ENCODE peak calls at places on chromosome 22, in five cellular contexts. One of them, this sample, is unnamed.

GRCh38 chr22:17159504-17159951 is 451 bp upstream of the HDHD5 start:
- DNase-seq in neuronal stem cell: no peak
- DNase-seq in prostate gland: peak; percentile 47
- DNase-seq in Peyer's patch: peak; percentile 85
- DNase-seq in tibial nerve: no peak
- DNase-seq in this sample: no peak

GRCh38 chr22:37001826-37002225 is 17.4 kb downstream of the TST start:
- DNase-seq in prostate gland: no peak
- DNase-seq in neuronal stem cell: no peak
- DNase-seq in tibial nerve: no peak
- DNase-seq in Peyer's patch: no peak
- DNase-seq in this sample: no peak

GRCh38 chr22:28123989-28124766 is 205.1 kb upstream of the PITPNB start:
- DNase-seq in neuronal stem cell: no peak
- DNase-seq in tibial nerve: no peak
- DNase-seq in prostate gland: no peak
- DNase-seq in Peyer's patch: no peak
- DNase-seq in this sample: no peak

GRCh38 chr22:38109391-38110000 is 988 bp downstream of the BAIAP2L2 start:
- DNase-seq in neuronal stem cell: no peak
- DNase-seq in tibial nerve: no peak
- DNase-seq in Peyer's patch: peak; percentile 65
- DNase-seq in prostate gland: no peak
- DNase-seq in this sample: peak; percentile 35

GRCh38 chr22:50206599-50206998 is 5.8 kb downstream of the SELENOO start:
- DNase-seq in tibial nerve: no peak
- DNase-seq in prostate gland: no peak
- DNase-seq in Peyer's patch: no peak
- DNase-seq in neuronal stem cell: no peak
- DNase-seq in this sample: no peak

GRCh38 chr22:42303304-42304020 is 33.0 kb upstream of the TCF20 start:
- DNase-seq in prostate gland: no peak
- DNase-seq in neuronal stem cell: no peak
- DNase-seq in Peyer's patch: peak; percentile 68
- DNase-seq in tibial nerve: no peak
- DNase-seq in this sample: no peak

GRCh38 chr22:37279469-37279868 is 2.8 kb upstream of the CYTH4 start:
- DNase-seq in Peyer's patch: no peak
- DNase-seq in tibial nerve: no peak
- DNase-seq in prostate gland: no peak
- DNase-seq in neuronal stem cell: no peak
- DNase-seq in this sample: no peak

GRCh38 chr22:21025266-21025665 is 7.1 kb downstream of the SLC7A4 start:
- DNase-seq in prostate gland: no peak
- DNase-seq in neuronal stem cell: no peak
- DNase-seq in Peyer's patch: peak; percentile 70
- DNase-seq in tibial nerve: no peak
- DNase-seq in this sample: no peak

GRCh38 chr22:22085702-22086500 is 103.3 kb upstream of the TOP3B start:
- DNase-seq in neuronal stem cell: no peak
- DNase-seq in prostate gland: no peak
- DNase-seq in tibial nerve: no peak
- DNase-seq in Peyer's patch: no peak
- DNase-seq in this sample: no peak

GRCh38 chr22:33542153-33542552 is 378.1 kb downstream of the LARGE1 start:
- DNase-seq in prostate gland: no peak
- DNase-seq in neuronal stem cell: no peak
- DNase-seq in tibial nerve: no peak
- DNase-seq in Peyer's patch: no peak
- DNase-seq in this sample: no peak

DNA sequence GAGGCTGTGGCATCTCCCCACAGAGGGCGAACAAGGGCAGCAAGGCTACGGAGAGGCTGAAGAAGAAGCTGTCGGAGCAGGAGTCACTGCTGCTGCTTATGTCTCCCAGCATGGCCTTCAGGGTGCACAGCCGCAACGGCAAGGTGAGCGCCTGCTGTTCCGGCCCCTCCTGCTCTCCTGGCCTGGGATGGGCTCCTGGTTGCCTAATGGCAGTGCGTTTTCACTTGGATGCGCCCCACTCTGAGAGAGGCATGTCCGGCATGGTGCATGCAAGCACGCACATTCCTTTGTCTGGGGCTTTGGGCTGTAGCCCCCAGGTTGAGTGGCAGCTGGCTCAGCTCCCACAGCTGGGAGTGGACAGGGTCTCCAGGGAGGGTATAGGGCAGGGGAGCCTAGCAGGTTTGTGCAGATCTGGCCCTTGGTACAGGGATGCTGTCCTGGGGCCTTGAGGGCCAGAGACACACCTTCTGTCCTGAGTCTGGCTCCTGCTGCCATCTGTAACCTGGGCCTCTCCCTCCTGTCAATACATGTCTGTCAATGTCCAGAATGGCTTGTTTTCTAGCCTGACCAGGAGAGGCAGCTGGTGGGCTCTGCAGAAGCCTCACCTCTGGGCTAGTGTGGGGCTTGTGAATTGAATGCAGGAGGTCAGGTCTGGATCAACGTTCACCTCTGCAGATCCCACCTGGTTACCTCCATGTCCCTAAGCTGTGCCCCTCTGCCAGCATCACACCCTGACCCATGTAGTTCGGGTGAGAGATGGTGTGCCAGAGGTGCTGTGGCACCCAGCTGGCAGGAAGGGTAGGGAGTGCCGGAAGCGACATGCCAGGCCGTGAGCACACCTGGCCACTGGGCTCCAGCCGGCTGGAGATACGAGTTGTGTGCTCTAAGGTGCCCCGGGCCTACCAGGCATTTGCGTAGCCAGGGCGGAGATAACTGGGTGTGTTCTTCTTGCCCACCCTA is 107.1 kb downstream of the BCR start:
- DNase-seq in neuronal stem cell: no peak
- DNase-seq in prostate gland: no peak
- DNase-seq in tibial nerve: no peak
- DNase-seq in Peyer's patch: no peak
- DNase-seq in this sample: no peak
- H3K36me3 ChIP-seq in neuronal stem cell: peaks cover 46% of the 10 kb centered on the region
- H3K36me3 ChIP-seq in prostate gland: no peaks in the 10 kb centered on the region
- H3K36me3 ChIP-seq in tibial nerve: peaks cover 85% of the 10 kb centered on the region
- H3K36me3 ChIP-seq in Peyer's patch: no peaks in the 10 kb centered on the region
- H3K36me3 ChIP-seq in this sample: peaks cover 26% of the 10 kb centered on the region

GRCh38 chr22:32164084-32164894 is 5.2 kb upstream of the C22orf42 start:
- DNase-seq in Peyer's patch: no peak
- DNase-seq in neuronal stem cell: no peak
- DNase-seq in tibial nerve: no peak
- DNase-seq in prostate gland: no peak
- DNase-seq in this sample: no peak

DNA sequence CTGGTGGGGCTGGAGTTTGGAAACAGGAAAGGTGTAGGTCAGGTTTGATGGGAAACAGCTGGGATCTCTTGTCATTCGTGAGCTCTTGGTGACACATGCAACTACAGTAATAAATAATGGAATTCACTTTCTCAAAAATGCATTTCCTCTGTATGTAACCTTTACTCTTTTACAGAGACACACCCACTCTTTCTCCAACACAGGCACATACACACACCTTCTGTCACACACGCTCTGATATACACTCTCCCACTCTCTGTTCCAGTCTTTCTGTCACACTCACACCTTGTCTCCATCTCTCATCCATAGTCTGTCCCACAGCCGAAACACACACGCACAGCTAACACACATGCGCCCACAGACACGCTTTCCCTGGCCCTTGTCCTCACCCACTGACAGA is 6.6 kb upstream of the C22orf42 start:
- DNase-seq in Peyer's patch: no peak
- DNase-seq in neuronal stem cell: no peak
- DNase-seq in prostate gland: no peak
- DNase-seq in tibial nerve: no peak
- DNase-seq in this sample: no peak
- H3K4me1 ChIP-seq in Peyer's patch: no peaks in the 10 kb centered on the region
- H3K4me1 ChIP-seq in neuronal stem cell: no peaks in the 10 kb centered on the region
- H3K4me1 ChIP-seq in prostate gland: no peaks in the 10 kb centered on the region
- H3K4me1 ChIP-seq in tibial nerve: no peaks in the 10 kb centered on the region
- H3K4me1 ChIP-seq in this sample: no peaks in the 10 kb centered on the region

GRCh38 chr22:46089426-46090041 is 60.8 kb upstream of the PPARA start:
- DNase-seq in Peyer's patch: no peak
- DNase-seq in prostate gland: no peak
- DNase-seq in tibial nerve: peak; percentile 13
- DNase-seq in neuronal stem cell: no peak
- DNase-seq in this sample: no peak
- H3K36me3 ChIP-seq in Peyer's patch: no peaks in the 10 kb centered on the region
- H3K36me3 ChIP-seq in prostate gland: no peaks in the 10 kb centered on the region
- H3K36me3 ChIP-seq in tibial nerve: peaks cover 18% of the 10 kb centered on the region
- H3K36me3 ChIP-seq in neuronal stem cell: no peaks in the 10 kb centered on the region
- H3K36me3 ChIP-seq in this sample: no peaks in the 10 kb centered on the region

DNA sequence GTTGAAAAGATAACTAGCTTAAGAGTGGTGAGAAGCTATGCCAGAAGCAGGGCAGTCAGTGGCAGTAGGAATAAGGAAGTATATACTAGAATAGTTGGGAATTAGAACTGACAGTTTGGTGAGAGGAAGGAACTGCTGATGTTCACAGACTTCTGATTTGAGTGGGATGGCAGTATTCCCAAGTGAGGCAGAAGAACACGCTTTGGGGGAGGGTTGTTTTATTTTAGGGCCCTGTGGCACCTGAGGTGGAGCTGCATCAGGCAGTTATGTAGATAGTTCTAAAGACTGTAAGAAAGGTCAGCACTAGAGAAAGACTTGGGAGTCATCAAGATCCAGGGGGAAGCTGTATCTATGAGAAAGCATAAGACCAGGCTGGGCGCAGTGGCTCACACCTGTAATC is 66.3 kb upstream of the TNRC6B start:
- DNase-seq in prostate gland: no peak
- DNase-seq in neuronal stem cell: no peak
- DNase-seq in tibial nerve: no peak
- DNase-seq in Peyer's patch: no peak
- DNase-seq in this sample: no peak
- H3K4me1 ChIP-seq in prostate gland: peaks cover 20% of the 10 kb centered on the region
- H3K4me1 ChIP-seq in neuronal stem cell: no peaks in the 10 kb centered on the region
- H3K4me1 ChIP-seq in tibial nerve: peaks cover 14% of the 10 kb centered on the region
- H3K4me1 ChIP-seq in Peyer's patch: peaks cover 12% of the 10 kb centered on the region
- H3K4me1 ChIP-seq in this sample: peaks cover 3% of the 10 kb centered on the region

GRCh38 chr22:19442166-19442565 is 5.3 kb downstream of the C22orf39 start:
- DNase-seq in Peyer's patch: no peak
- DNase-seq in neuronal stem cell: no peak
- DNase-seq in tibial nerve: no peak
- DNase-seq in prostate gland: no peak
- DNase-seq in this sample: no peak

GRCh38 chr22:19440411-19441195 is 6.9 kb downstream of the C22orf39 start:
- DNase-seq in tibial nerve: no peak
- DNase-seq in neuronal stem cell: no peak
- DNase-seq in Peyer's patch: no peak
- DNase-seq in prostate gland: no peak
- DNase-seq in this sample: no peak

GRCh38 chr22:19447388-19448075 is at the start of gene C22orf39:
- DNase-seq in neuronal stem cell: peak; percentile 93
- DNase-seq in Peyer's patch: peak; percentile 95
- DNase-seq in tibial nerve: peak; percentile 79
- DNase-seq in prostate gland: peak; percentile 93
- DNase-seq in this sample: peak; percentile 95

GRCh38 chr22:19446603-19447387 is 716 bp downstream of the C22orf39 start:
- DNase-seq in Peyer's patch: peak; percentile 52
- DNase-seq in neuronal stem cell: peak; percentile 48
- DNase-seq in prostate gland: no peak
- DNase-seq in tibial nerve: no peak
- DNase-seq in this sample: no peak

GRCh38 chr22:19443544-19444211 is 3.8 kb downstream of the C22orf39 start:
- DNase-seq in Peyer's patch: no peak
- DNase-seq in tibial nerve: no peak
- DNase-seq in prostate gland: no peak
- DNase-seq in neuronal stem cell: no peak
- DNase-seq in this sample: no peak
- H3K36me3 ChIP-seq in Peyer's patch: no peaks in the 10 kb centered on the region
- H3K36me3 ChIP-seq in tibial nerve: peaks cover 43% of the 10 kb centered on the region
- H3K36me3 ChIP-seq in prostate gland: no peaks in the 10 kb centered on the region
- H3K36me3 ChIP-seq in neuronal stem cell: peaks cover 21% of the 10 kb centered on the region
- H3K36me3 ChIP-seq in this sample: peaks cover 12% of the 10 kb centered on the region

DNA sequence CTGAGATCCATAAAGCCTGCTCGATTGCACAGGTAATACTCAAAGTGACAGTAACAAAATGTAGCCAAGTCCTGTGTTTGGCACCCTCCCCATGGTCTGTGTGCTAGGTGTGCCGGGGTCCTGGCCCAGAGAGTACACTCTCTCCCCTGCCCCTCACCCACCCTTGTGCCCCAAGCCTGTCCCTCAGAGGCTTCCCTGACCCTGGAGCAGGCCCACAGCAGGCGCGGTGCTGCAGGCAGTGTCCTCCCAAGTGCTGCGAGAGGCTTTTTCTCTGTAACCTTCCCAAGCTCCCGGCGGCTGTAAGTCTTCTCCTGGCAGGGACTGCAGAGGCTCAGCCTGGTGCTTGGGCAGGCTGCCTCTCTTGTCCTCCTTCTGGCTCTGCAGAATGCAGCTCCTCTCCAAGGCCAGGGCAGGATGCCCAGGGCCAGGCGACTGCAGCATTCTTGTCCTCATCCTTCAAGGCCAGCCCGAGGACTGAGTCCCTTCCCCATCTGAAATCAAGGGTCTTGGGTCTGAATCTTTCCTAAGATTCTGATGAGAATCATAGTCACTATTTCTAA is 15.9 kb downstream of the RFPL1 start:
- DNase-seq in Peyer's patch: peak; percentile 36
- DNase-seq in tibial nerve: no peak
- DNase-seq in prostate gland: peak; percentile 26
- DNase-seq in neuronal stem cell: no peak
- DNase-seq in this sample: no peak
- H3K4me1 ChIP-seq in Peyer's patch: no peaks in the 10 kb centered on the region
- H3K4me1 ChIP-seq in tibial nerve: no peaks in the 10 kb centered on the region
- H3K4me1 ChIP-seq in prostate gland: peaks cover 5% of the 10 kb centered on the region
- H3K4me1 ChIP-seq in neuronal stem cell: peaks cover 9% of the 10 kb centered on the region
- H3K4me1 ChIP-seq in this sample: no peaks in the 10 kb centered on the region

GRCh38 chr22:48858121-48858520 is 969.6 kb downstream of the BRD1 start:
- DNase-seq in tibial nerve: no peak
- DNase-seq in neuronal stem cell: no peak
- DNase-seq in Peyer's patch: peak; percentile 32
- DNase-seq in prostate gland: no peak
- DNase-seq in this sample: no peak
- H3K36me3 ChIP-seq in tibial nerve: no peaks in the 10 kb centered on the region
- H3K36me3 ChIP-seq in neuronal stem cell: no peaks in the 10 kb centered on the region
- H3K36me3 ChIP-seq in Peyer's patch: no peaks in the 10 kb centered on the region
- H3K36me3 ChIP-seq in prostate gland: no peaks in the 10 kb centered on the region
- H3K36me3 ChIP-seq in this sample: no peaks in the 10 kb centered on the region